ENCODE peak calls at places on chromosome 17, in five cellular contexts. One of them, this sample, is unnamed.

GRCh38 chr17:74642556-74642955 is 19.0 kb upstream of the CD300E start:
- DNase-seq in esophagus squamous epithelium: no peak
- DNase-seq in colonic mucosa: no peak
- DNase-seq in ovary: no peak
- DNase-seq in A673: no peak
- DNase-seq in this sample: no peak

GRCh38 chr17:57528084-57528451 is 217.0 kb downstream of the CCDC182 start:
- DNase-seq in esophagus squamous epithelium: no peak
- DNase-seq in colonic mucosa: no peak
- DNase-seq in ovary: peak; percentile 64
- DNase-seq in A673: no peak
- DNase-seq in this sample: no peak

GRCh38 chr17:27353469-27354050 is 59.6 kb downstream of the WSB1 start:
- DNase-seq in esophagus squamous epithelium: peak; percentile 50
- DNase-seq in colonic mucosa: peak; percentile 91
- DNase-seq in ovary: peak; percentile 94
- DNase-seq in A673: peak; percentile 91
- DNase-seq in this sample: no peak

GRCh38 chr17:59858167-59858790 is 34.5 kb downstream of the TUBD1 start:
- DNase-seq in esophagus squamous epithelium: no peak
- DNase-seq in colonic mucosa: no peak
- DNase-seq in ovary: no peak
- DNase-seq in A673: no peak
- DNase-seq in this sample: no peak

GRCh38 chr17:63929860-63930766 is 2.0 kb downstream of the CD79B start:
- DNase-seq in esophagus squamous epithelium: no peak
- DNase-seq in colonic mucosa: no peak
- DNase-seq in ovary: no peak
- DNase-seq in A673: no peak
- DNase-seq in this sample: no peak

GRCh38 chr17:69677130-69677529 is 262.6 kb downstream of the MAP2K6 start:
- DNase-seq in esophagus squamous epithelium: no peak
- DNase-seq in colonic mucosa: no peak
- DNase-seq in ovary: no peak
- DNase-seq in A673: no peak
- DNase-seq in this sample: no peak

GRCh38 chr17:42979511-42980273 is at the start of gene PTGES3L:
- DNase-seq in esophagus squamous epithelium: no peak
- DNase-seq in colonic mucosa: peak; percentile 61
- DNase-seq in ovary: peak; percentile 52
- DNase-seq in A673: peak; percentile 46
- DNase-seq in this sample: no peak

GRCh38 chr17:45332505-45332904 is 15.7 kb upstream of the MAP3K14 start:
- DNase-seq in esophagus squamous epithelium: no peak
- DNase-seq in colonic mucosa: no peak
- DNase-seq in ovary: peak; percentile 5
- DNase-seq in A673: no peak
- DNase-seq in this sample: no peak

GRCh38 chr17:31510273-31511175 is 119.0 kb downstream of the RAB11FIP4 start:
- DNase-seq in esophagus squamous epithelium: no peak
- DNase-seq in colonic mucosa: no peak
- DNase-seq in ovary: no peak
- DNase-seq in A673: no peak
- DNase-seq in this sample: no peak

GRCh38 chr17:47731396-47731795 is 1.6 kb upstream of the TBX21 start:
- DNase-seq in esophagus squamous epithelium: no peak
- DNase-seq in colonic mucosa: no peak
- DNase-seq in ovary: no peak
- DNase-seq in A673: no peak
- DNase-seq in this sample: no peak

GRCh38 chr17:65925606-65926307 is 266.2 kb downstream of the CEP112 start:
- DNase-seq in esophagus squamous epithelium: no peak
- DNase-seq in colonic mucosa: no peak
- DNase-seq in ovary: no peak
- DNase-seq in A673: no peak
- DNase-seq in this sample: no peak

GRCh38 chr17:63476494-63476856 is 386 bp upstream of the ACE start:
- DNase-seq in esophagus squamous epithelium: no peak
- DNase-seq in colonic mucosa: peak; percentile 38
- DNase-seq in ovary: no peak
- DNase-seq in A673: no peak
- DNase-seq in this sample: no peak

GRCh38 chr17:55911186-55911585 is 160.3 kb downstream of the PCTP start:
- DNase-seq in esophagus squamous epithelium: no peak
- DNase-seq in colonic mucosa: no peak
- DNase-seq in ovary: no peak
- DNase-seq in A673: no peak
- DNase-seq in this sample: no peak

GRCh38 chr17:9239260-9239820 is 218.0 kb downstream of the NTN1 start:
- DNase-seq in esophagus squamous epithelium: no peak
- DNase-seq in colonic mucosa: peak; percentile 45
- DNase-seq in ovary: peak; percentile 52
- DNase-seq in A673: no peak
- DNase-seq in this sample: no peak

GRCh38 chr17:29205047-29205446 is 24.8 kb upstream of the MYO18A start:
- DNase-seq in esophagus squamous epithelium: no peak
- DNase-seq in colonic mucosa: no peak
- DNase-seq in ovary: no peak
- DNase-seq in A673: no peak
- DNase-seq in this sample: no peak

GRCh38 chr17:19278729-19279128 is 41.6 kb downstream of the EPN2 start:
- DNase-seq in esophagus squamous epithelium: no peak
- DNase-seq in colonic mucosa: no peak
- DNase-seq in ovary: no peak
- DNase-seq in A673: no peak
- DNase-seq in this sample: no peak

GRCh38 chr17:78258323-78259229 is 27.1 kb downstream of the TMEM235 start:
- DNase-seq in esophagus squamous epithelium: no peak
- DNase-seq in colonic mucosa: no peak
- DNase-seq in ovary: peak; percentile 56
- DNase-seq in A673: peak; percentile 86
- DNase-seq in this sample: no peak
- H3K4me3 ChIP-seq in esophagus squamous epithelium: no peak overlapping the region
- H3K4me3 ChIP-seq in colonic mucosa: no peak overlapping the region
- H3K4me3 ChIP-seq in ovary: no peak overlapping the region
- H3K4me3 ChIP-seq in A673: no peak overlapping the region
- H3K4me3 ChIP-seq in this sample: no peak overlapping the region

GRCh38 chr17:82094931-82095776 is 2.9 kb downstream of the FASN start:
- DNase-seq in esophagus squamous epithelium: no peak
- DNase-seq in colonic mucosa: no peak
- DNase-seq in ovary: peak; percentile 37
- DNase-seq in A673: no peak
- DNase-seq in this sample: no peak
- H3K4me3 ChIP-seq in esophagus squamous epithelium: peak overlapping the region; percentile 86
- H3K4me3 ChIP-seq in colonic mucosa: no peak overlapping the region
- H3K4me3 ChIP-seq in ovary: no peak overlapping the region
- H3K4me3 ChIP-seq in A673: peak overlapping the region; percentile 99
- H3K4me3 ChIP-seq in this sample: no peak overlapping the region

DNA sequence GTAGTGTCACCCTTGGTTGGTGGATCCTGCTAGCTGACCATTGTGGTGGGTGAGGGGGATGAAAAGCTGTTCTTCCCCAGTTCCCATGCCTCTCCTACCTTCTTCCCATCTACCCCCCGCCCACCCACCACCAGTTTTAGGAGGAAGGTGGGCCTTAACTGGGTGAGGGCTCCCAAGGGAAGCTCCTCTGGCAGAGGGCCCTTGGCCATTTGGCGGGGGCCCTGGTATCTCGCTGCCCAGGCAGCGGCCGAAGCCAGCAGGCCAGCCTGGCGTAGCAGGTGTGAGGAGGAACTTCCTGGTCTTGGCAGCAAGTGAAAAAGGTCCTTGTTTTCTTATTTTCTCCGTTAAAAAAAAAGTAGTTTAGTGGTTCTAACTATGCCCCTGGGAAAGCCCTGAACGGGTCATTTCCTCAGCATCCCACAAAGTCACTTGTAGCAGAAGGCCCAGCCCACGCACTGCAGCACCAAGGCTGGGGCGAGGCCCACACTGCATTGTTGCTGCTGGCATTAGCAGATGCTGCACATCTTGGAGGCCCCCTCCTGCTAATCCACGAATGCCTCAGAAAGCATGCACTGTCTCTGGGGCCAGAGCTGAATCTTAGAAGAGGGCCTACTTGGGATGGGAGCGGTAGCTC is 72.5 kb downstream of the MPRIP start:
- DNase-seq in esophagus squamous epithelium: no peak
- DNase-seq in colonic mucosa: no peak
- DNase-seq in ovary: no peak
- DNase-seq in A673: peak; percentile 45
- DNase-seq in this sample: no peak
- H3K4me3 ChIP-seq in esophagus squamous epithelium: no peak overlapping the region
- H3K4me3 ChIP-seq in colonic mucosa: no peak overlapping the region
- H3K4me3 ChIP-seq in ovary: no peak overlapping the region
- H3K4me3 ChIP-seq in A673: no peak overlapping the region
- H3K4me3 ChIP-seq in this sample: no peak overlapping the region

GRCh38 chr17:76701471-76701967 is 9.2 kb downstream of the MXRA7 start:
- DNase-seq in esophagus squamous epithelium: no peak
- DNase-seq in colonic mucosa: no peak
- DNase-seq in ovary: peak; percentile 53
- DNase-seq in A673: no peak
- DNase-seq in this sample: no peak
- H3K4me3 ChIP-seq in esophagus squamous epithelium: peak overlapping the region; percentile 26
- H3K4me3 ChIP-seq in colonic mucosa: no peak overlapping the region
- H3K4me3 ChIP-seq in ovary: peak overlapping the region; percentile 22
- H3K4me3 ChIP-seq in A673: no peak overlapping the region
- H3K4me3 ChIP-seq in this sample: peak overlapping the region; percentile 35

DNA sequence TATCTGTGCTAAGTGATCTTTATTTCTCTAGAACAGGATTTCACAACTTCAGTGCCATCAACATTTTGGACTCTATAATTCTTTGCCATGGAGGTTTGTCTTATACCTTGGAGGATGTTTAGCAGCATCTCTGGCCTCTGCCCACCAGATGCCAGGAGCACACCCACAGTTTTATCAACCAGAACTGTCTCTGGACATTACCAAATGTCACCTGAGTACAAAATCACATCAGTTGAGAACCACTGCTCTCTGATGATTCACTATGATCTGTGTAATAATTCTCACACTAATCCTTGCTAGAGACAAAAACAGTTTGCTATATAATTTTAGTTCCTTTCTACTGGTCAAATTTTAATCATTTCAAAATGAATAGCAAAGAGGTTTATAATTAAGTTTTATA is 102.8 kb upstream of the AMZ2 start:
- DNase-seq in esophagus squamous epithelium: no peak
- DNase-seq in colonic mucosa: no peak
- DNase-seq in ovary: no peak
- DNase-seq in A673: no peak
- DNase-seq in this sample: no peak
- H3K4me3 ChIP-seq in esophagus squamous epithelium: no peak overlapping the region
- H3K4me3 ChIP-seq in colonic mucosa: no peak overlapping the region
- H3K4me3 ChIP-seq in ovary: no peak overlapping the region
- H3K4me3 ChIP-seq in A673: no peak overlapping the region
- H3K4me3 ChIP-seq in this sample: no peak overlapping the region

GRCh38 chr17:6757747-6758146 is 1.9 kb downstream of the XAF1 start:
- DNase-seq in esophagus squamous epithelium: no peak
- DNase-seq in colonic mucosa: no peak
- DNase-seq in ovary: no peak
- DNase-seq in A673: no peak
- DNase-seq in this sample: no peak
- H3K4me3 ChIP-seq in esophagus squamous epithelium: no peak overlapping the region
- H3K4me3 ChIP-seq in colonic mucosa: no peak overlapping the region
- H3K4me3 ChIP-seq in ovary: no peak overlapping the region
- H3K4me3 ChIP-seq in A673: no peak overlapping the region
- H3K4me3 ChIP-seq in this sample: no peak overlapping the region

GRCh38 chr17:81868674-81869220 is 2.4 kb downstream of the ARHGDIA start:
- DNase-seq in esophagus squamous epithelium: no peak
- DNase-seq in colonic mucosa: no peak
- DNase-seq in ovary: peak; percentile 75
- DNase-seq in A673: no peak
- DNase-seq in this sample: peak; percentile 88
- H3K4me3 ChIP-seq in esophagus squamous epithelium: peak overlapping the region; percentile 89
- H3K4me3 ChIP-seq in colonic mucosa: no peak overlapping the region
- H3K4me3 ChIP-seq in ovary: no peak overlapping the region
- H3K4me3 ChIP-seq in A673: peak overlapping the region; percentile 80
- H3K4me3 ChIP-seq in this sample: no peak overlapping the region

DNA sequence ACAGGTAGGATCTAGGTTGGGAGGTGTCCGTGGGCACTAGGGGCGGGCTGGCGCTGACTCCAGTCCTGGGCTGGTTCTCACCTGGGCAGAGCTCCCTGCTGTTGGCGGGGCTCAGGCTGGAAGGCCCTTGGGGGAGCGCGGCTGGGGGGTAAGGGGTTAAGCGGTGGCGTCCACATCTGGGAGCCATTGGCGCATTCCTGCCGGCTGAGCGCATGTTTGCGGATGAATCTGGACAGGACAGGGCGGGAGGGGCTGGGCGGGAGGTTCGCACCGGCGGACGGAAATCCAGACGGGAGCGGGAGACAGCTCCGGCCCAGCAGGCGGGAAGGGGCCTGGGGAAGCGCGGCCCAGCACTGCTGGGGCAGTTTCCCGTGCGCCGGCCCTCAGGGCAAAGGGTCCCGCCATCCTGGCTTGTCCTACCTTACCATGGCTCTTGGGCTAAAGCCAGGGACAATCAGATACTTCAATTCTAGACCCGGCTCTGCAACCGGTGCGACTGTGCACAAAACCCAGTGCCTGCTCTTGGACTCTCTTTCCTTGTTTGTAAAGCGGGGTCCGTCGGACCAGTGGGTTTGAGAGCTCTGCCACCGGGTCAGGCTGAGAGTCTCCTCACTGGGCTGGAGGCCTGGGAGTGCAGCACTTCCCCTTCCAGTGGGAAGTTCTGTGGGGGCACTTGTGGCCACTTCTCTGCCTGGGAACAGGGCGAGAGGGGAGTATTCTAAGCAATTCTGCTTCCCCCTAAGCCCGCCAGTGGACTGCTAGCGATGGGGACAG is 7.8 kb downstream of the RARA start:
- DNase-seq in esophagus squamous epithelium: no peak
- DNase-seq in colonic mucosa: peak; percentile 76
- DNase-seq in ovary: peak; percentile 83
- DNase-seq in A673: no peak
- DNase-seq in this sample: no peak
- H3K4me3 ChIP-seq in esophagus squamous epithelium: peak overlapping the region; percentile 89
- H3K4me3 ChIP-seq in colonic mucosa: peak overlapping the region; percentile 89
- H3K4me3 ChIP-seq in ovary: peak overlapping the region; percentile 95
- H3K4me3 ChIP-seq in A673: no peak overlapping the region
- H3K4me3 ChIP-seq in this sample: peak overlapping the region; percentile 86

GRCh38 chr17:68246271-68247028 is 1.4 kb upstream of the AMZ2 start:
- DNase-seq in esophagus squamous epithelium: no peak
- DNase-seq in colonic mucosa: no peak
- DNase-seq in ovary: peak; percentile 58
- DNase-seq in A673: no peak
- DNase-seq in this sample: no peak
- H3K4me3 ChIP-seq in esophagus squamous epithelium: peak overlapping the region; percentile 85
- H3K4me3 ChIP-seq in colonic mucosa: no peak overlapping the region
- H3K4me3 ChIP-seq in ovary: peak overlapping the region; percentile 71
- H3K4me3 ChIP-seq in A673: peak overlapping the region; percentile 86
- H3K4me3 ChIP-seq in this sample: peak overlapping the region; percentile 91

This sample was measured in vagina.